ENCODE peak calls at places on chromosomes 5 and 9, in six cellular contexts. One of them, this sample, is unnamed.

GRCh38 chr5:38752622-38753021 is 93.2 kb upstream of the OSMR start:
- DNase-seq in suprapubic skin: no peak
- DNase-seq in kidney: no peak
- DNase-seq in lower lobe of right lung: no peak
- DNase-seq in pancreas: no peak
- DNase-seq in fibroblast of lung: no peak
- DNase-seq in this sample: no peak

GRCh38 chr5:113330533-113331200 is 104.1 kb downstream of the TSSK1B start:
- DNase-seq in suprapubic skin: no peak
- DNase-seq in lower lobe of right lung: no peak
- DNase-seq in kidney: no peak
- DNase-seq in pancreas: peak; percentile 34
- DNase-seq in fibroblast of lung: peak; percentile 60
- DNase-seq in this sample: no peak

GRCh38 chr5:173496129-173496882 is 120.1 kb downstream of the BOD1 start:
- DNase-seq in kidney: no peak
- DNase-seq in suprapubic skin: no peak
- DNase-seq in fibroblast of lung: no peak
- DNase-seq in lower lobe of right lung: no peak
- DNase-seq in pancreas: peak; percentile 44
- DNase-seq in this sample: peak; percentile 58

GRCh38 chr5:138543730-138544104 is 681 bp upstream of the ETF1 start:
- DNase-seq in suprapubic skin: peak; percentile 91
- DNase-seq in fibroblast of lung: no peak
- DNase-seq in kidney: no peak
- DNase-seq in lower lobe of right lung: no peak
- DNase-seq in pancreas: no peak
- DNase-seq in this sample: no peak

GRCh38 chr5:95620030-95620869 is at the start of gene GPR150:
- DNase-seq in pancreas: peak; percentile 78
- DNase-seq in suprapubic skin: peak; percentile 83
- DNase-seq in fibroblast of lung: no peak
- DNase-seq in lower lobe of right lung: peak; percentile 79
- DNase-seq in kidney: peak; percentile 85
- DNase-seq in this sample: peak; percentile 65

GRCh38 chr9:111720170-111720569 is 58.8 kb downstream of the GNG10 start:
- DNase-seq in suprapubic skin: no peak
- DNase-seq in lower lobe of right lung: no peak
- DNase-seq in fibroblast of lung: no peak
- DNase-seq in pancreas: no peak
- DNase-seq in kidney: no peak
- DNase-seq in this sample: no peak

GRCh38 chr5:144189800-144190429 is 19.2 kb downstream of the KCTD16 start:
- DNase-seq in pancreas: no peak
- DNase-seq in kidney: no peak
- DNase-seq in lower lobe of right lung: peak; percentile 45
- DNase-seq in fibroblast of lung: peak; percentile 47
- DNase-seq in suprapubic skin: no peak
- DNase-seq in this sample: peak; percentile 40

GRCh38 chr5:147743686-147744332 is 38.7 kb downstream of the JAKMIP2 start:
- DNase-seq in suprapubic skin: no peak
- DNase-seq in kidney: no peak
- DNase-seq in lower lobe of right lung: no peak
- DNase-seq in fibroblast of lung: peak; percentile 52
- DNase-seq in pancreas: no peak
- DNase-seq in this sample: no peak

GRCh38 chr5:113050606-113051391 is 74.2 kb downstream of the DCP2 start:
- DNase-seq in kidney: peak; percentile 61
- DNase-seq in lower lobe of right lung: no peak
- DNase-seq in suprapubic skin: no peak
- DNase-seq in fibroblast of lung: peak; percentile 65
- DNase-seq in pancreas: no peak
- DNase-seq in this sample: no peak

GRCh38 chr9:115170674-115171073 is 52.7 kb upstream of the TNC start:
- DNase-seq in suprapubic skin: no peak
- DNase-seq in fibroblast of lung: peak; percentile 68
- DNase-seq in lower lobe of right lung: no peak
- DNase-seq in pancreas: no peak
- DNase-seq in kidney: no peak
- DNase-seq in this sample: no peak

GRCh38 chr9:82961504-82962125 is 101.3 kb downstream of the RASEF start:
- DNase-seq in lower lobe of right lung: peak; percentile 72
- DNase-seq in suprapubic skin: no peak
- DNase-seq in fibroblast of lung: peak; percentile 79
- DNase-seq in kidney: peak; percentile 72
- DNase-seq in pancreas: peak; percentile 85
- DNase-seq in this sample: peak; percentile 86

GRCh38 chr9:105425817-105426433 is 21.9 kb upstream of the FSD1L start:
- DNase-seq in fibroblast of lung: peak; percentile 58
- DNase-seq in kidney: no peak
- DNase-seq in suprapubic skin: no peak
- DNase-seq in lower lobe of right lung: no peak
- DNase-seq in pancreas: no peak
- DNase-seq in this sample: no peak

GRCh38 chr9:131500939-131501541 is 1.7 kb upstream of the POMT1 start:
- DNase-seq in suprapubic skin: no peak
- DNase-seq in fibroblast of lung: peak; percentile 47
- DNase-seq in lower lobe of right lung: no peak
- DNase-seq in kidney: no peak
- DNase-seq in pancreas: no peak
- DNase-seq in this sample: no peak

GRCh38 chr9:69137311-69137710 is 36.8 kb upstream of the TJP2 start:
- DNase-seq in fibroblast of lung: no peak
- DNase-seq in lower lobe of right lung: no peak
- DNase-seq in kidney: no peak
- DNase-seq in suprapubic skin: no peak
- DNase-seq in pancreas: no peak
- DNase-seq in this sample: no peak

GRCh38 chr9:109100543-109101201 is 19.1 kb downstream of the TMEM245 start:
- DNase-seq in lower lobe of right lung: no peak
- DNase-seq in suprapubic skin: no peak
- DNase-seq in pancreas: no peak
- DNase-seq in kidney: no peak
- DNase-seq in fibroblast of lung: no peak
- DNase-seq in this sample: no peak

GRCh38 chr9:79759460-79759859 is 187.7 kb downstream of the TLE4 start:
- DNase-seq in suprapubic skin: no peak
- DNase-seq in lower lobe of right lung: no peak
- DNase-seq in kidney: no peak
- DNase-seq in fibroblast of lung: no peak
- DNase-seq in pancreas: no peak
- DNase-seq in this sample: no peak

GRCh38 chr9:91945277-91946074 is 4.6 kb downstream of the ROR2 start:
- DNase-seq in pancreas: no peak
- DNase-seq in fibroblast of lung: peak; percentile 95
- DNase-seq in lower lobe of right lung: no peak
- DNase-seq in kidney: no peak
- DNase-seq in suprapubic skin: no peak
- DNase-seq in this sample: peak; percentile 59

GRCh38 chr5:43336159-43336558 is 22.9 kb upstream of the HMGCS1 start:
- DNase-seq in pancreas: no peak
- DNase-seq in kidney: no peak
- DNase-seq in suprapubic skin: no peak
- DNase-seq in fibroblast of lung: no peak
- DNase-seq in lower lobe of right lung: no peak
- DNase-seq in this sample: no peak

GRCh38 chr9:76613150-76613781 is 151.0 kb upstream of the PCA3 start:
- DNase-seq in pancreas: no peak
- DNase-seq in kidney: no peak
- DNase-seq in fibroblast of lung: no peak
- DNase-seq in lower lobe of right lung: no peak
- DNase-seq in suprapubic skin: no peak
- DNase-seq in this sample: no peak

GRCh38 chr9:88583901-88584596 is 49.1 kb downstream of the NXNL2 start:
- DNase-seq in suprapubic skin: no peak
- DNase-seq in kidney: no peak
- DNase-seq in fibroblast of lung: peak; percentile 65
- DNase-seq in pancreas: no peak
- DNase-seq in lower lobe of right lung: no peak
- DNase-seq in this sample: no peak

GRCh38 chr9:93636172-93636661 is 59.8 kb downstream of the PHF2 start:
- DNase-seq in fibroblast of lung: no peak
- DNase-seq in kidney: no peak
- DNase-seq in lower lobe of right lung: no peak
- DNase-seq in suprapubic skin: no peak
- DNase-seq in pancreas: peak; percentile 2
- DNase-seq in this sample: no peak

GRCh38 chr9:27933210-27934062 is 360.2 kb upstream of the C9orf72 start:
- DNase-seq in suprapubic skin: no peak
- DNase-seq in pancreas: no peak
- DNase-seq in lower lobe of right lung: no peak
- DNase-seq in kidney: no peak
- DNase-seq in fibroblast of lung: no peak
- DNase-seq in this sample: no peak

GRCh38 chr5:148720257-148720656 is 65.9 kb upstream of the HTR4 start:
- DNase-seq in pancreas: no peak
- DNase-seq in suprapubic skin: no peak
- DNase-seq in fibroblast of lung: no peak
- DNase-seq in lower lobe of right lung: no peak
- DNase-seq in kidney: no peak
- DNase-seq in this sample: no peak

GRCh38 chr5:165079389-165079788 is 1574.0 kb downstream of the MAT2B start:
- DNase-seq in lower lobe of right lung: no peak
- DNase-seq in suprapubic skin: no peak
- DNase-seq in kidney: no peak
- DNase-seq in pancreas: no peak
- DNase-seq in fibroblast of lung: no peak
- DNase-seq in this sample: no peak

GRCh38 chr5:96487859-96488258 is 54.8 kb upstream of the PCSK1 start:
- DNase-seq in fibroblast of lung: no peak
- DNase-seq in lower lobe of right lung: no peak
- DNase-seq in kidney: no peak
- DNase-seq in suprapubic skin: no peak
- DNase-seq in pancreas: no peak
- DNase-seq in this sample: no peak

GRCh38 chr5:37064442-37064841 is 184.7 kb downstream of the CPLANE1 start:
- DNase-seq in fibroblast of lung: no peak
- DNase-seq in pancreas: no peak
- DNase-seq in kidney: no peak
- DNase-seq in lower lobe of right lung: no peak
- DNase-seq in suprapubic skin: no peak
- DNase-seq in this sample: no peak

GRCh38 chr5:28012538-28012937 is 974.2 kb upstream of the CDH9 start:
- DNase-seq in pancreas: no peak
- DNase-seq in kidney: no peak
- DNase-seq in suprapubic skin: no peak
- DNase-seq in lower lobe of right lung: no peak
- DNase-seq in fibroblast of lung: no peak
- DNase-seq in this sample: no peak

DNA sequence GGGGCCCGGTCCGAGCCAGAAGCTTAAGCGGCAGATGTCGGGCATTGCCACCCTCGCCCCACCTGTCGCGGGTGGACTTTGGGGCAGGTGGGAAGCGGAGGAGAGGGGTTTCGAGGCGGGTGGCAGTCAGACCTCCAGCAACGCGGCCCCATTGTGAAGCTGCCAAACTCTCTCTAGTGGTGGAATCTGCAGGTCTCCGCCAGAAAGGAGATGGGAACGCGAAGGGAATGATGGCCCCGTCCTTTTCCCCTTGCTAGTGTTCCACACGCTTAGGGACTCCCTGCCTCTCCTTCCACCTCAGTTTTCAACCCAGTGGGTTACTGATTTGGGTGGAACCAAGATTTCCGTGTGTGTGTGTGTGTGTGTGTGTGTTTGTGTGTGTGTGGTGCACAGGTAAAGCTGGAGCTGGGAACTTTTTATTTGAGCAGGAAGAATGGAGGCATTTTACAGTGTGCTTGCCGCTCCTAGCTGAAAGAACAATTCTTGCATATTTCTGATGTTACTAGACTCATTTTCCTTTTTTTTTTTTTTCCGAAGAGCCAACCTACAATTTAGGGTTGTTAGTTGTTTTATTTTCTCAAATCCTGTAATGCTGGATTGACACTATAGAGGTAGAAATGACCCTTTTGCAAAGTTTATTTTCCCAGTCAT is 1.3 kb downstream of the MACIR start:
- DNase-seq in lower lobe of right lung: no peak
- DNase-seq in kidney: no peak
- DNase-seq in pancreas: no peak
- DNase-seq in suprapubic skin: no peak
- DNase-seq in fibroblast of lung: peak; percentile 32
- DNase-seq in this sample: no peak
- TF ChIP-seq CTCF in lower lobe of right lung: no peak
- TF ChIP-seq CTCF in kidney: no peak
- TF ChIP-seq CTCF in pancreas: no peak
- TF ChIP-seq CTCF in suprapubic skin: no peak
- TF ChIP-seq CTCF in fibroblast of lung: no peak
- TF ChIP-seq CTCF in this sample: no peak

DNA sequence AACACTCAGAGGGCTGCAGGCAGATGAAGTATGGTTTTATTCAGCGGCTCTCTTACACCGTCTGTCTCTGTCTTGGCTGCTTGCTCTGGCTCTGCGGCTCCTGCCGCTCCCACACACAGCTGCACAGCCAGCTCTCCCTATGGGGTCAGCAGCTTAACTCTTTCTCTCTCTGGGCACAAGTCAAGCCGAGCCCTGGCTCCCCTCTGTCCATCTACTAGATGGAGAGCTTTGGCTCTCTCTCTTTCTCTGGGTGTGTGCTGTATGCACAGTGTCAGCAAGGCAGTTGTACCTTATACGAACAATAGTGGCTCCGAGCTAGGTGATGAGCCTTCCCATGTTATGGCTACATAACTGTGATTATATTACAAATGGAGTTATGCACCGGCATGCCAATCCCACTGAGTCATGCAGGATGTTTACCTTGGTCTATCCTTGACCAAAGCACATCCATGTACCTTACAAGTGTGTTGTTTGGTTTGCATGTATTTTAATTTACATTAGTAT is 19.3 kb upstream of the PPP2CA start:
- DNase-seq in pancreas: no peak
- DNase-seq in suprapubic skin: no peak
- DNase-seq in fibroblast of lung: peak; percentile 75
- DNase-seq in kidney: no peak
- DNase-seq in lower lobe of right lung: no peak
- DNase-seq in this sample: no peak
- H3K4me1 ChIP-seq in pancreas: peaks cover 5% of the 10 kb centered on the region
- H3K4me1 ChIP-seq in suprapubic skin: peaks cover 20% of the 10 kb centered on the region
- H3K4me1 ChIP-seq in fibroblast of lung: peaks cover 20% of the 10 kb centered on the region
- H3K4me1 ChIP-seq in kidney: no peaks in the 10 kb centered on the region
- H3K4me1 ChIP-seq in lower lobe of right lung: peaks cover 8% of the 10 kb centered on the region
- H3K4me1 ChIP-seq in this sample: peaks cover 16% of the 10 kb centered on the region

DNA sequence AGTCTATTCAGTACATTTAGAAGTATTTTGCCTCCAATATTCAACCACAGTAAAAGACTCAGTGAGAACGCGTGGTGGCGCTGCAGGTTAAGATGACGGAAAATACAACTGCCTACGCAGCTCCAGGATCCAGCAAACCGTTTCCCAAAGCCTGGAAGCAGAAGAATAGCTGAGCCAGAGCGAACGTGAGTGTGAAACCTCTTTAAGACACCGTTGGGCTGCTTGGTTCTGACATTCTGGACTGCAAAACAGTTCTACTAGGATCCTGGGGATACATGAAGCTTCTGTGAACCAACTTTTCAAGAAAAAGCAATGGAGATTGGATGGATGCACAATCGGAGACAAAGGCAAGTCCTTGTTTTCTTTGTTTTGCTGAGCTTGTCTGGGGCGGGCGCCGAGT is at the start of gene PCDHB16:
- DNase-seq in pancreas: peak; percentile 30
- DNase-seq in suprapubic skin: no peak
- DNase-seq in fibroblast of lung: peak; percentile 5
- DNase-seq in lower lobe of right lung: no peak
- DNase-seq in kidney: peak; percentile 44
- DNase-seq in this sample: no peak
- H3K4me3 ChIP-seq in pancreas: no peak within 1 kb of the TSS
- H3K4me3 ChIP-seq in suprapubic skin: peak within 1 kb of the TSS; percentile 38
- H3K4me3 ChIP-seq in fibroblast of lung: no peak within 1 kb of the TSS
- H3K4me3 ChIP-seq in lower lobe of right lung: peak within 1 kb of the TSS; percentile 32
- H3K4me3 ChIP-seq in kidney: peak within 1 kb of the TSS; percentile 36
- H3K4me3 ChIP-seq in this sample: peak within 1 kb of the TSS; percentile 22

GRCh38 chr9:117622347-117622746 is 81.9 kb upstream of the TLR4 start:
- DNase-seq in pancreas: no peak
- DNase-seq in fibroblast of lung: no peak
- DNase-seq in suprapubic skin: no peak
- DNase-seq in kidney: no peak
- DNase-seq in lower lobe of right lung: no peak
- DNase-seq in this sample: no peak
- TF ChIP-seq CTCF in pancreas: no peak
- TF ChIP-seq CTCF in fibroblast of lung: no peak
- TF ChIP-seq CTCF in suprapubic skin: no peak
- TF ChIP-seq CTCF in kidney: no peak
- TF ChIP-seq CTCF in lower lobe of right lung: no peak
- TF ChIP-seq CTCF in this sample: no peak